ENCODE peak calls at places on chromosome 9, in ten cellular contexts. K is stimulated activated CD8-positive, alpha-beta memory T cell treated with anti-CD3 and anti-CD28 coated beads, Interleukin-7, amount 100 ng/mL, for 24 hours; O is globus pallidus; A is kidney tubule cell; R is foreskin melanocyte; P is fibroblast of the conjunctiva; Y is mammary epithelial cell; C is CD4-positive, alpha-beta T cell; J is breast epithelium; I is activated CD8-positive, alpha-beta memory T cell treated with anti-CD3 and anti-CD28 coated beads, Interleukin-2, amount 10 ng/mL, durations not matched to agents 7 days and 5 days. V is an unnamed sample.
A peak's percentile ranks its signal among the peaks of the same experiment; 100 is the strongest.

GRCh38 chr9:127311239-127311741 is 46.7 kb downstream of the GARNL3 start:
- DNase-seq in O (no peak), P (peak; percentile 35), J (no peak), K (peak; percentile 10), I (peak; percentile 63), C (no peak), Y (peak; percentile 41), R (no peak), A (peak; percentile 2), V (peak; percentile 45)

GRCh38 chr9:17813798-17814197 is 234.9 kb downstream of the SH3GL2 start:
- DNase-seq in I (no peak), C (no peak), O (no peak), A (no peak), J (no peak), K (no peak), Y (no peak), R (no peak), P (no peak), V (no peak)

GRCh38 chr9:131072871-131073237 is 23.5 kb upstream of the AIF1L start:
- DNase-seq in I (no peak), C (no peak), R (no peak), P (no peak), Y (no peak), A (no peak), O (no peak), K (no peak), J (no peak), V (no peak)

GRCh38 chr9:127172066-127172707 is 49.8 kb upstream of the ANGPTL2 start:
- DNase-seq in O (no peak), K (no peak), A (no peak), R (no peak), C (no peak), I (peak; percentile 5), Y (no peak), J (peak; percentile 6), P (no peak), V (no peak)

GRCh38 chr9:126517751-126518261 is 95.9 kb upstream of the LMX1B start:
- DNase-seq in C (no peak), A (no peak), R (no peak), O (no peak), I (no peak), J (no peak), P (no peak), K (no peak), Y (no peak), V (no peak)

GRCh38 chr9:126499005-126499910 is 114.5 kb upstream of the LMX1B start:
- DNase-seq in K (no peak), J (no peak), Y (peak; percentile 30), C (peak; percentile 24), A (peak; percentile 38), O (no peak), P (no peak), R (peak; percentile 26), I (no peak), V (no peak)

GRCh38 chr9:115838417-115838816 is 315.2 kb upstream of the PAPPA start:
- DNase-seq in I (no peak), P (no peak), Y (no peak), C (no peak), R (no peak), A (no peak), O (no peak), K (no peak), J (no peak), V (no peak)

GRCh38 chr9:113350338-113350672 is 964 bp downstream of the BSPRY start:
- DNase-seq in R (no peak), O (no peak), I (peak; percentile 48), K (no peak), Y (no peak), A (peak; percentile 47), C (no peak), P (no peak), J (no peak), V (peak; percentile 36)

GRCh38 chr9:129166962-129167557 is 11.0 kb downstream of the IER5L start:
- DNase-seq in K (no peak), Y (peak; percentile 89), R (peak; percentile 48), A (peak; percentile 80), O (no peak), I (no peak), J (peak; percentile 92), P (peak; percentile 51), C (no peak), V (peak; percentile 91)

GRCh38 chr9:114280636-114281315 is 42.1 kb upstream of the ORM1 start:
- DNase-seq in I (no peak), A (no peak), P (no peak), C (no peak), J (no peak), R (no peak), Y (no peak), O (no peak), K (no peak), V (no peak)

GRCh38 chr9:35836595-35836994 is 7.6 kb downstream of the TMEM8B start:
- DNase-seq in R (no peak), K (no peak), J (no peak), Y (no peak), A (no peak), C (no peak), I (no peak), O (no peak), P (no peak), V (no peak)

GRCh38 chr9:122180633-122181032 is 20.9 kb downstream of the MORN5 start:
- DNase-seq in J (no peak), P (peak; percentile 14), I (no peak), R (peak; percentile 92), O (no peak), A (peak; percentile 57), K (no peak), Y (peak; percentile 76), C (no peak), V (no peak)

GRCh38 chr9:111474385-111474784 is 9.8 kb downstream of the ECPAS start:
- DNase-seq in C (no peak), R (no peak), A (no peak), O (no peak), J (no peak), P (no peak), Y (no peak), I (no peak), K (no peak), V (no peak)

GRCh38 chr9:33517373-33517772 is 6.7 kb upstream of the ANKRD18B start:
- DNase-seq in O (peak; percentile 45), R (peak; percentile 33), K (no peak), J (no peak), C (no peak), A (peak; percentile 59), Y (peak; percentile 51), I (no peak), P (no peak), V (no peak)

GRCh38 chr9:133826289-133827085 is 88.3 kb upstream of the SARDH start:
- DNase-seq in P (no peak), K (no peak), J (no peak), O (no peak), A (no peak), R (no peak), C (no peak), Y (no peak), I (no peak), V (no peak)

GRCh38 chr9:4740373-4740622 is 704 bp downstream of the AK3 start:
- DNase-seq in J (no peak), A (peak; percentile 34), I (no peak), R (no peak), Y (no peak), P (no peak), K (no peak), O (peak; percentile 26), C (no peak), V (no peak)

V was measured in upper lobe of left lung.